ENCODE peak calls at places on chromosomes 13 and 19, in seven cellular contexts. D is T-cell; P is stimulated activated CD8-positive, alpha-beta memory T cell treated with anti-CD3 and anti-CD28 coated beads, Interleukin-15, amount 100 ng/mL, for 24 hours; X is astrocyte of the spinal cord; V is neural crest cell; I is left lobe of liver; L is left lung. S is an unnamed sample.

GRCh38 chr19:12411893-12412292 is 10.8 kb upstream of the ZNF799 start:
- DNase-seq in V (no peak), D (no peak), L (no peak), P (no peak), X (no peak), I (no peak), S (no peak)

GRCh38 chr13:37486171-37486661 is 112.4 kb downstream of the POSTN start:
- DNase-seq in D (no peak), I (no peak), P (no peak), L (no peak), X (no peak), V (no peak), S (no peak)

GRCh38 chr19:36215276-36216171 is 618 bp downstream of the ZNF146 start:
- DNase-seq in V (peak), P (no peak), X (peak), I (no peak), L (no peak), D (no peak), S (no peak)

GRCh38 chr19:14030997-14031718 is 404 bp upstream of the IL27RA start:
- DNase-seq in D (peak), L (peak), I (no peak), P (no peak), X (no peak), V (no peak), S (no peak)

GRCh38 chr19:982567-983170 is 1.5 kb upstream of the WDR18 start:
- DNase-seq in D (peak), P (peak), I (peak), X (peak), L (peak), V (peak), S (peak)

GRCh38 chr19:5952193-5953033 is 25.5 kb downstream of the RANBP3 start:
- DNase-seq in X (no peak), D (no peak), L (no peak), I (no peak), P (no peak), V (no peak), S (no peak)

GRCh38 chr13:60329221-60329983 is 67.6 kb upstream of the TDRD3 start:
- DNase-seq in P (no peak), D (peak), X (peak), V (peak), I (no peak), L (no peak), S (peak)

GRCh38 chr19:56150358-56150757 is 9.3 kb downstream of the ZNF444 start:
- DNase-seq in D (no peak), X (no peak), V (no peak), L (no peak), P (no peak), I (no peak), S (no peak)

GRCh38 chr19:14350302-14350701 is 30.9 kb upstream of the ADGRE5 start:
- DNase-seq in X (no peak), I (no peak), V (no peak), D (no peak), L (no peak), P (no peak), S (no peak)

GRCh38 chr19:14112051-14112808 is 5.3 kb downstream of the PRKACA start:
- DNase-seq in L (no peak), I (no peak), X (no peak), P (no peak), V (no peak), D (no peak), S (no peak)

GRCh38 chr13:49539746-49540145 is 44.0 kb downstream of the PHF11 start:
- DNase-seq in D (no peak), V (no peak), L (no peak), X (no peak), I (no peak), P (no peak), S (no peak)

GRCh38 chr19:53624776-53625540 is 6.8 kb upstream of the DPRX start:
- DNase-seq in D (no peak), I (no peak), L (no peak), X (no peak), V (no peak), P (no peak), S (no peak)

GRCh38 chr19:16886305-16886880 is 2.4 kb upstream of the F2RL3 start:
- DNase-seq in I (peak), V (no peak), L (peak), P (no peak), D (no peak), X (no peak), S (peak)

GRCh38 chr19:37511186-37511585 is 4.4 kb downstream of the ZNF793 start:
- DNase-seq in X (no peak), L (no peak), I (no peak), P (no peak), V (no peak), D (no peak), S (no peak)

GRCh38 chr13:60164490-60164889 is 762 bp upstream of the DIAPH3 start:
- DNase-seq in V (no peak), P (no peak), I (no peak), D (no peak), X (no peak), L (no peak), S (no peak)

GRCh38 chr13:97198753-97199152 is 23.4 kb upstream of the MBNL2 start:
- DNase-seq in P (no peak), V (no peak), I (no peak), L (no peak), D (no peak), X (no peak), S (no peak)

GRCh38 chr19:9054768-9055167 is 32.1 kb upstream of the OR1M1 start:
- DNase-seq in P (no peak), L (no peak), I (no peak), D (no peak), X (no peak), V (no peak), S (peak)

GRCh38 chr13:109468123-109468522 is 318.3 kb downstream of the IRS2 start:
- DNase-seq in L (no peak), I (no peak), D (no peak), X (no peak), P (no peak), V (no peak), S (no peak)

GRCh38 chr13:30872685-30873443 is 33.2 kb upstream of the MEDAG start:
- DNase-seq in V (peak), X (peak), L (no peak), P (no peak), D (no peak), I (no peak), S (no peak)

GRCh38 chr13:52862358-52863206 is 14.1 kb upstream of the PCDH8 start:
- DNase-seq in V (peak), D (no peak), L (no peak), P (no peak), I (no peak), X (no peak), S (no peak)

GRCh38 chr19:10104665-10105221 is 1.4 kb upstream of the PPAN start:
- DNase-seq in D (peak), P (no peak), X (no peak), L (peak), I (peak), V (no peak), S (no peak)

GRCh38 chr19:18291590-18292459 is 10.4 kb upstream of the JUND start:
- DNase-seq in P (peak), D (peak), X (peak), L (peak), V (peak), I (peak), S (peak)

GRCh38 chr19:7989071-7989575 is 16.3 kb downstream of the ELAVL1 start:
- DNase-seq in I (no peak), D (no peak), L (peak), V (no peak), X (no peak), P (no peak), S (no peak)

GRCh38 chr13:50616101-50616500 is 227.4 kb downstream of the DLEU7 start:
- DNase-seq in X (peak), D (no peak), L (no peak), P (no peak), V (no peak), I (no peak), S (no peak)

GRCh38 chr13:87094646-87095045 is 576.5 kb upstream of the SLITRK5 start:
- DNase-seq in X (no peak), I (no peak), V (no peak), P (no peak), D (no peak), L (no peak), S (no peak)

GRCh38 chr19:16927883-16928282 is 39.1 kb downstream of the F2RL3 start:
- DNase-seq in P (no peak), I (no peak), V (no peak), L (no peak), X (no peak), D (no peak), S (no peak)

GRCh38 chr19:3507371-3508120 is 1.4 kb downstream of the FZR1 start:
- DNase-seq in D (peak), X (no peak), I (peak), V (no peak), P (no peak), L (peak), S (no peak)

GRCh38 chr19:36819130-36819630 is 19.0 kb downstream of the ZNF790 start:
- DNase-seq in V (no peak), L (no peak), I (no peak), X (no peak), D (no peak), P (no peak), S (no peak)

GRCh38 chr13:106277483-106278154 is 257.8 kb downstream of the EFNB2 start:
- DNase-seq in P (no peak), V (no peak), L (no peak), X (no peak), D (no peak), I (no peak), S (no peak)

GRCh38 chr13:39602614-39603366 is at the start of gene LHFPL6:
- DNase-seq in D (peak), L (peak), X (peak), P (peak), V (peak), I (peak), S (peak)

GRCh38 chr13:109145631-109146030 is 516.2 kb downstream of the MYO16 start:
- DNase-seq in V (peak), L (no peak), I (peak), D (no peak), X (peak), P (no peak), S (peak)

GRCh38 chr13:20489185-20489820 is 36.4 kb downstream of the CRYL1 start:
- DNase-seq in V (no peak), X (no peak), P (no peak), I (no peak), D (peak), L (no peak), S (peak)

GRCh38 chr13:39144391-39144790 is 106.1 kb downstream of the NHLRC3 start:
- DNase-seq in L (no peak), V (no peak), P (no peak), D (no peak), I (no peak), X (no peak), S (no peak)

GRCh38 chr19:29683009-29683408 is 17.7 kb downstream of the PLEKHF1 start:
- DNase-seq in I (no peak), L (no peak), X (peak), V (no peak), D (no peak), P (no peak), S (no peak)

GRCh38 chr13:52010890-52011689 is at the start of gene ATP7B:
- DNase-seq in L (peak), P (peak), I (peak), D (peak), X (peak), V (no peak), S (peak)